ENCODE peak calls at places on chromosomes 6 and 20, in eight cellular contexts. X is foreskin fibroblast, W is PC-3, R is A549, Z is upper lobe of right lung, M is adrenal gland, B is right cardiac atrium, F is HFF-Myc. G is an unnamed sample.

GRCh38 chr20:48600470-48600945 is 227.3 kb downstream of the PREX1 start:
- DNase-seq in X (no peak), W (no peak), R (no peak), Z (peak; percentile 25), M (no peak), B (no peak), F (no peak), G (no peak)

GRCh38 chr6:52497652-52498408 is 77.7 kb downstream of the EFHC1 start:
- DNase-seq in X (no peak), W (no peak), R (no peak), Z (no peak), M (no peak), B (peak; percentile 70), F (no peak), G (no peak)

GRCh38 chr6:95577317-95578105 is at the start of gene MANEA:
- DNase-seq in X (peak; percentile 79), W (peak; percentile 57), R (peak; percentile 79), Z (peak; percentile 89), M (peak; percentile 82), B (peak; percentile 94), F (peak; percentile 51), G (peak; percentile 94)

GRCh38 chr20:9515761-9516657 is 1.6 kb downstream of the LAMP5 start:
- DNase-seq in X (no peak), W (peak; percentile 26), R (no peak), Z (no peak), M (peak; percentile 62), B (no peak), F (no peak), G (no peak)

GRCh38 chr20:16575390-16576140 is 2.3 kb upstream of the KIF16B start:
- DNase-seq in X (no peak), W (no peak), R (no peak), Z (no peak), M (no peak), B (no peak), F (no peak), G (no peak)

GRCh38 chr20:35106827-35107380 is 14.3 kb upstream of the TRPC4AP start:
- DNase-seq in X (no peak), W (no peak), R (no peak), Z (no peak), M (no peak), B (no peak), F (no peak), G (no peak)

GRCh38 chr6:42135161-42135560 is 7.3 kb downstream of the C6orf132 start:
- DNase-seq in X (no peak), W (no peak), R (no peak), Z (no peak), M (no peak), B (no peak), F (no peak), G (no peak)

GRCh38 chr6:10558575-10558974 is 37.4 kb downstream of the GCNT2 start:
- DNase-seq in X (no peak), W (no peak), R (no peak), Z (no peak), M (no peak), B (no peak), F (no peak), G (no peak)

GRCh38 chr6:14719273-14719672 is 526.6 kb upstream of the JARID2 start:
- DNase-seq in X (no peak), W (no peak), R (no peak), Z (no peak), M (peak; percentile 29), B (peak; percentile 48), F (no peak), G (no peak)

GRCh38 chr6:28757429-28758045 is 166.2 kb downstream of the TRIM27 start:
- DNase-seq in X (no peak), W (no peak), R (peak; percentile 83), Z (no peak), M (no peak), B (no peak), F (no peak), G (no peak)

GRCh38 chr20:8305449-8305978 is 173.4 kb downstream of the PLCB1 start:
- DNase-seq in X (no peak), W (peak; percentile 81), R (peak; percentile 71), Z (peak; percentile 64), M (peak; percentile 24), B (peak; percentile 47), F (peak; percentile 15), G (peak; percentile 84)

GRCh38 chr6:34667481-34668238 is 28.9 kb downstream of the ILRUN start:
- DNase-seq in X (no peak), W (no peak), R (no peak), Z (no peak), M (no peak), B (no peak), F (no peak), G (no peak)

GRCh38 chr20:10366898-10367419 is 67.1 kb downstream of the MKKS start:
- DNase-seq in X (no peak), W (no peak), R (no peak), Z (no peak), M (no peak), B (no peak), F (no peak), G (no peak)

GRCh38 chr6:152155792-152156191 is 348.3 kb downstream of the ESR1 start:
- DNase-seq in X (no peak), W (no peak), R (no peak), Z (no peak), M (no peak), B (no peak), F (no peak), G (no peak)

GRCh38 chr20:23235173-23236027 is 115.2 kb upstream of the NXT1 start:
- DNase-seq in X (no peak), W (peak; percentile 61), R (peak; percentile 78), Z (peak; percentile 78), M (peak; percentile 53), B (peak; percentile 89), F (no peak), G (peak; percentile 14)

GRCh38 chr6:40490508-40490907 is 96.7 kb downstream of the LRFN2 start:
- DNase-seq in X (no peak), W (no peak), R (no peak), Z (no peak), M (no peak), B (no peak), F (no peak), G (no peak)

GRCh38 chr6:114452785-114453401 is 110.1 kb upstream of the HS3ST5 start:
- DNase-seq in X (no peak), W (no peak), R (no peak), Z (no peak), M (no peak), B (no peak), F (no peak), G (no peak)

GRCh38 chr6:166495487-166496314 is 90.8 kb downstream of the RAMACL start:
- DNase-seq in X (no peak), W (no peak), R (no peak), Z (no peak), M (no peak), B (no peak), F (no peak), G (no peak)

GRCh38 chr6:33621396-33622388 is 570 bp downstream of the ITPR3 start:
- DNase-seq in X (no peak), W (peak; percentile 49), R (no peak), Z (peak; percentile 88), M (peak; percentile 69), B (peak; percentile 70), F (no peak), G (no peak)

GRCh38 chr20:35700625-35701148 is 1.5 kb downstream of the ROMO1 start:
- DNase-seq in X (no peak), W (peak; percentile 37), R (no peak), Z (peak; percentile 30), M (no peak), B (no peak), F (no peak), G (no peak)

DNA sequence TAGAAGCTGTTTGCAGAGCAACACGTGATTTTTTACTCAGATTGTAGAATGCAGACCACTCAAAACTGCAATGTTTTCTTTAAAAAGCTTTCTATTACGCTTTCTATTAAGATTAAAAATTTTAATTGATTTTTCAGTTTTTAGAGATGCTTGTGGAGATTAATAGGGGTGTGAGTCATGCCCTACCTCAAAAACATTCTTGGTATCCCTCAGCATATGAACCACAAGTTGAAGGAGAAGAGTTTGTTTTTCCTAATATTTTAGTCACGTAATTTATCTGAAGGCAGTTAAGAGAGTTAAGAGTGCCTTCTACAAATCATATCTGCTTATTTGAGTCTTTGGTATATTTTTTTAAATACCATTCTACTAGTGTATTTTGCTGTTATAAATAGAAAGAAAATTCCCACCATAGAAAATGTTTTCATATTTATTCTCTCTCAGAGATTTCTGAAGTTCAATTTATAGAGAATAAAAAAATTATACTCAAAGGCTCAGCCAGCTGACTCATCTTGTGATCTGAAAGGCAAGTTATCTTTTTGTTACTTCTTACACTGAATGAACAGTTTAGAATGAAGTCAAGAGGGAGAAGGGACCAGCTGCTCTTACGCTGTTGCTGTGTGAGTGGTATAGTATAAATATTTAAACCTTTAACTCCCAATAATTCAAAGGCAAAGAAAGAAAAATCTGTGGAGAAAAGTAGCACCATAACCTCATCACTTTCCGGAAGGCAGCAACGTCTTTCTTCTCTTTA is 7.6 kb downstream of the RIPOR2 start:
- DNase-seq in X (no peak), W (peak; percentile 41), R (no peak), Z (no peak), M (no peak), B (no peak), F (no peak), G (no peak)
- H3K4me3 ChIP-seq in X (no peak overlapping the region), W (no peak overlapping the region), R (no peak overlapping the region), Z (no peak overlapping the region), M (no peak overlapping the region), B (no peak overlapping the region), F (no peak overlapping the region), G (no peak overlapping the region)

DNA sequence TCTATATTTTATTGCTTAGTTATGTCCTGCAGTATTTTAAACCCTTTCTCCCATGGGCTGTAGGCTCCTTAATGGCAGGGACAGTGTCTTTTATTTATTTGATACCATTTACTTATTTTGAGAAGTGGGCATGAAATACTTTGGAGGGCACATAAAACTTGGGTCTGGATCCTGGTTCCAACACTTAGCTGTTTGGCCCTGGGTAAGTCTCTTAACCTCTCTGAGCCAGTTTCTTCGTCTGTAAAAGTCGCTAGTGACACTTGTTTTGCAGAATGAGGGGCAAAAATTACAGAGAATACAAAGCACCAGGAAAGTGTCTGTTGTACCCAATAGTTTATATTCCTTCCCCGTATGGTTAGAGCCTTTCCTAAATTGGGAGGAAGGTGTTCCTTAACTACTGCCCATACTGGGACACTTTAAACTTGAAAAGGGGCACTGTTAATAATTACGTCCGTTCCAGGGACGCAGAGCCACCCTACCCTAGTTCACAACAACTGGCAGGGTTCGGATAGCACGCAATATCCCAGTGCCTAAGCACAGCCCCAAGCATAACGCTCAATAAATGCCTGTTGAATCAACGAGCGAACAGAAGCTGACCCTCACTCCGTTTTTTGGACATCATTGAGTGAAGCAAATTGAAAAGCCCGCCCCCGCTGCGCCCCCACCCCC is 6.0 kb upstream of the ARMC12 start:
- DNase-seq in X (no peak), W (no peak), R (peak; percentile 23), Z (no peak), M (no peak), B (no peak), F (no peak), G (no peak)
- H3K4me3 ChIP-seq in X (peak overlapping the region; percentile 63), W (no peak overlapping the region), R (peak overlapping the region; percentile 75), Z (peak overlapping the region; percentile 87), M (peak overlapping the region; percentile 71), B (peak overlapping the region; percentile 67), F (peak overlapping the region; percentile 14), G (peak overlapping the region; percentile 69)

GRCh38 chr20:37295001-37295400 is 5.5 kb downstream of the MANBAL start:
- DNase-seq in X (peak; percentile 96), W (peak; percentile 99), R (peak; percentile 94), Z (no peak), M (peak; percentile 86), B (no peak), F (peak; percentile 98), G (no peak)
- H3K4me3 ChIP-seq in X (no peak overlapping the region), W (peak overlapping the region; percentile 27), R (no peak overlapping the region), Z (no peak overlapping the region), M (no peak overlapping the region), B (no peak overlapping the region), F (no peak overlapping the region), G (no peak overlapping the region)

GRCh38 chr20:25750765-25751696 is 54.4 kb upstream of the ZNF337 start:
- DNase-seq in X (no peak), W (peak; percentile 61), R (peak; percentile 77), Z (peak; percentile 77), M (peak; percentile 66), B (peak; percentile 77), F (peak; percentile 12), G (no peak)
- H3K4me3 ChIP-seq in X (peak overlapping the region; percentile 67), W (peak overlapping the region; percentile 78), R (peak overlapping the region; percentile 63), Z (peak overlapping the region; percentile 48), M (peak overlapping the region; percentile 4), B (peak overlapping the region; percentile 38), F (peak overlapping the region; percentile 39), G (no peak overlapping the region)